ENCODE peak calls at places on chromosomes 4 and X, in six cellular contexts. F, U, L, X, Y and H are unnamed samples.

GRCh38 chrX:119870626-119871131 is 854 bp downstream of the RNF113A start:
- DNase-seq in Y (peak), F (peak), L (no peak), U (no peak), X (peak), H (no peak)

GRCh38 chr4:60683357-60683756 is 516.8 kb upstream of the ADGRL3 start:
- DNase-seq in Y (peak), X (peak), F (no peak), L (no peak), U (no peak), H (no peak)

GRCh38 chr4:25234390-25235367 is 846 bp downstream of the PI4K2B start:
- DNase-seq in F (peak), L (no peak), U (peak), X (peak), Y (peak), H (peak)

GRCh38 chr4:42656736-42656985 is 244 bp downstream of the ATP8A1 start:
- DNase-seq in L (no peak), F (no peak), U (no peak), Y (no peak), X (no peak), H (no peak)

GRCh38 chr4:158811704-158812103 is 42.9 kb downstream of the FNIP2 start:
- DNase-seq in X (peak), F (peak), Y (no peak), U (no peak), L (no peak), H (no peak)

GRCh38 chr4:170091069-170091696 is 1.4 kb upstream of the AADAT start:
- DNase-seq in X (no peak), L (no peak), F (no peak), U (no peak), Y (no peak), H (no peak)

GRCh38 chr4:2084316-2084715 is 25.2 kb downstream of the NAT8L start:
- DNase-seq in F (no peak), L (no peak), X (no peak), Y (no peak), U (peak), H (no peak)

GRCh38 chr4:163701915-163702314 is 207.4 kb downstream of the TMA16 start:
- DNase-seq in F (no peak), Y (no peak), X (no peak), L (no peak), U (no peak), H (no peak)

GRCh38 chr4:77430847-77431246 is 174.8 kb upstream of the CXCL13 start:
- DNase-seq in L (no peak), Y (no peak), X (no peak), F (peak), U (no peak), H (no peak)
- TF ChIP-seq CTCF in L (no peak), Y (no peak), X (no peak), F (no peak), U (no peak), H (peak)

DNA sequence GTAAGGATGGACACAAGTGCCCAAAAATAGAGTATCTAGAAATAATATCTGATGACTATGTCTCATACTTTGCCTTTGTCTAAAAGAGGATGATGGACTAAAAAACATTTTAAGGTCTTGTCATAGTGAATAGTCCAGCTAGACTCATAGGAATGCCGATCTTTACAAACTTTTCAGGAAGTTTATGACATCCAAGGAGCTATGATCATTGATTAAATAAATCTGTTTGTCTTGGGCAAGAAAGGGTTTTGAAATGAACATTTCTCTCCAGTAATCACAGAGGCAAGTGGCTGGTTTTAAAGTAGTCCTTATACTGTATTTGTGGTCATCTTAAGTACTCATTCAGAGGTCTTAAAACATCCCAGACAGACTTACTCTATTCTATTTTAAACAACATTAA is 109.8 kb downstream of the MAPK10 start:
- DNase-seq in L (no peak), U (no peak), Y (no peak), F (no peak), X (no peak), H (no peak)
- H3K4me3 ChIP-seq in L (no peak), U (no peak), Y (no peak), F (no peak), X (no peak), H (no peak)

GRCh38 chr4:27360651-27361347 is 500.2 kb downstream of the STIM2 start:
- DNase-seq in U (no peak), X (peak), Y (peak), L (no peak), F (no peak), H (no peak)

GRCh38 chr4:27358269-27358668 is 497.6 kb downstream of the STIM2 start:
- DNase-seq in L (no peak), X (no peak), U (no peak), F (no peak), Y (no peak), H (no peak)

GRCh38 chr4:27357283-27357682 is 496.6 kb downstream of the STIM2 start:
- DNase-seq in Y (peak), X (no peak), F (no peak), U (no peak), L (no peak), H (no peak)
- TF ChIP-seq CTCF in Y (no peak), X (peak), F (no peak), U (no peak), L (no peak), H (peak)

GRCh38 chr4:141635726-141636076 is 682 bp upstream of the IL15 start:
- DNase-seq in X (no peak), Y (no peak), U (no peak), F (no peak), L (no peak), H (no peak)
- H3K4me3 ChIP-seq in X (peak), Y (no peak), U (peak), F (no peak), L (peak), H (peak)

GRCh38 chr4:6342530-6343293 is 73.1 kb downstream of the WFS1 start:
- DNase-seq in L (no peak), Y (peak), X (peak), U (no peak), F (no peak), H (no peak)

GRCh38 chr4:6345096-6345830 is 75.6 kb downstream of the WFS1 start:
- DNase-seq in L (no peak), Y (no peak), F (no peak), X (no peak), U (no peak), H (no peak)

GRCh38 chr4:6345866-6346265 is 76.2 kb downstream of the WFS1 start:
- DNase-seq in F (no peak), L (no peak), Y (no peak), U (no peak), X (no peak), H (no peak)

GRCh38 chr4:6341696-6342095 is 72.0 kb downstream of the WFS1 start:
- DNase-seq in L (no peak), U (no peak), F (no peak), Y (no peak), X (no peak), H (no peak)

GRCh38 chr4:6343950-6344408 is 74.3 kb downstream of the WFS1 start:
- DNase-seq in F (no peak), L (no peak), X (no peak), Y (no peak), U (no peak), H (peak)
- TF ChIP-seq CTCF in F (no peak), L (no peak), X (no peak), Y (no peak), U (no peak), H (peak)

GRCh38 chr4:3724319-3725231 is 41.6 kb upstream of the ADRA2C start:
- DNase-seq in X (no peak), U (no peak), L (no peak), Y (no peak), F (no peak), H (no peak)
- H3K4me3 ChIP-seq in X (no peak), U (no peak), L (peak), Y (no peak), F (no peak), H (no peak)

GRCh38 chr4:186067757-186068385 is 1.1 kb upstream of the TLR3 start:
- DNase-seq in X (peak), Y (peak), F (peak), L (peak), U (no peak), H (peak)
- TF ChIP-seq CTCF in X (peak), Y (peak), F (peak), L (peak), U (peak), H (peak)

GRCh38 chr4:94536049-94536448 is 84.3 kb downstream of the PDLIM5 start:
- DNase-seq in X (no peak), Y (no peak), U (no peak), F (no peak), L (no peak), H (no peak)

GRCh38 chr4:94536649-94537464 is 85.1 kb downstream of the PDLIM5 start:
- DNase-seq in X (peak), F (no peak), L (no peak), Y (peak), U (no peak), H (no peak)

GRCh38 chr4:94534401-94535312 is 82.9 kb downstream of the PDLIM5 start:
- DNase-seq in F (peak), X (no peak), L (no peak), U (no peak), Y (peak), H (no peak)

GRCh38 chr4:94532016-94532789 is 80.5 kb downstream of the PDLIM5 start:
- DNase-seq in X (no peak), U (no peak), F (no peak), Y (peak), L (no peak), H (no peak)

GRCh38 chr4:94533405-94534223 is 81.9 kb downstream of the PDLIM5 start:
- DNase-seq in F (no peak), Y (no peak), X (no peak), L (no peak), U (no peak), H (no peak)
- H3K4me3 ChIP-seq in F (no peak), Y (no peak), X (no peak), L (no peak), U (no peak), H (no peak)